ENCODE peak calls at places on chromosomes 4 and X, in four cellular contexts. One of them, this sample, is unnamed.

GRCh38 chrX:154799554-154800348 is 5.5 kb downstream of the MPP1 start:
- DNase-seq in HFF-Myc: no peak
- DNase-seq in CD4-positive, alpha-beta T cell: no peak
- DNase-seq in kidney: no peak
- DNase-seq in this sample: no peak

GRCh38 chrX:141405878-141406492 is 163.7 kb upstream of the SPANXC start:
- DNase-seq in HFF-Myc: peak; percentile 41
- DNase-seq in CD4-positive, alpha-beta T cell: no peak
- DNase-seq in kidney: no peak
- DNase-seq in this sample: no peak

GRCh38 chrX:2549874-2550273 is 49.1 kb upstream of the DHRSX start:
- DNase-seq in HFF-Myc: no peak
- DNase-seq in CD4-positive, alpha-beta T cell: no peak
- DNase-seq in kidney: no peak
- DNase-seq in this sample: no peak

GRCh38 chr4:57193996-57194675 is 84.0 kb upstream of the IGFBP7 start:
- DNase-seq in HFF-Myc: no peak
- DNase-seq in CD4-positive, alpha-beta T cell: no peak
- DNase-seq in kidney: peak; percentile 72
- DNase-seq in this sample: no peak

GRCh38 chrX:136589966-136590365 is 58.0 kb downstream of the VGLL1 start:
- DNase-seq in HFF-Myc: no peak
- DNase-seq in CD4-positive, alpha-beta T cell: no peak
- DNase-seq in kidney: no peak
- DNase-seq in this sample: no peak

GRCh38 chrX:63387411-63387810 is 36.3 kb upstream of the SPIN4 start:
- DNase-seq in HFF-Myc: no peak
- DNase-seq in CD4-positive, alpha-beta T cell: no peak
- DNase-seq in kidney: no peak
- DNase-seq in this sample: no peak

GRCh38 chr4:71247706-71248105 is 91.1 kb upstream of the SLC4A4 start:
- DNase-seq in HFF-Myc: no peak
- DNase-seq in CD4-positive, alpha-beta T cell: no peak
- DNase-seq in kidney: no peak
- DNase-seq in this sample: no peak

GRCh38 chrX:68084765-68085164 is 348.5 kb downstream of the OPHN1 start:
- DNase-seq in HFF-Myc: peak; percentile 4
- DNase-seq in CD4-positive, alpha-beta T cell: no peak
- DNase-seq in kidney: no peak
- DNase-seq in this sample: no peak

GRCh38 chrX:2610246-2611170 is 80.6 kb upstream of the CD99 start:
- DNase-seq in HFF-Myc: no peak
- DNase-seq in CD4-positive, alpha-beta T cell: no peak
- DNase-seq in kidney: no peak
- DNase-seq in this sample: no peak

GRCh38 chrX:10619311-10620015 is 922 bp downstream of the MID1 start:
- DNase-seq in HFF-Myc: no peak
- DNase-seq in CD4-positive, alpha-beta T cell: no peak
- DNase-seq in kidney: no peak
- DNase-seq in this sample: no peak

GRCh38 chrX:3743821-3744439 is 30.5 kb upstream of the PRKX start:
- DNase-seq in HFF-Myc: no peak
- DNase-seq in CD4-positive, alpha-beta T cell: peak; percentile 36
- DNase-seq in kidney: no peak
- DNase-seq in this sample: no peak

GRCh38 chrX:128020701-128021100 is 31.5 kb downstream of the ACTRT1 start:
- DNase-seq in HFF-Myc: no peak
- DNase-seq in CD4-positive, alpha-beta T cell: no peak
- DNase-seq in kidney: no peak
- DNase-seq in this sample: no peak

GRCh38 chr4:31237242-31237641 is 517.1 kb downstream of the PCDH7 start:
- DNase-seq in HFF-Myc: no peak
- DNase-seq in CD4-positive, alpha-beta T cell: no peak
- DNase-seq in kidney: no peak
- DNase-seq in this sample: no peak

GRCh38 chr4:112327950-112328349 is 30.8 kb downstream of the ALPK1 start:
- DNase-seq in HFF-Myc: peak; percentile 17
- DNase-seq in CD4-positive, alpha-beta T cell: no peak
- DNase-seq in kidney: no peak
- DNase-seq in this sample: no peak

GRCh38 chr4:54539500-54540029 is 118.2 kb upstream of the KIT start:
- DNase-seq in HFF-Myc: no peak
- DNase-seq in CD4-positive, alpha-beta T cell: no peak
- DNase-seq in kidney: peak; percentile 86
- DNase-seq in this sample: no peak

GRCh38 chrX:16075087-16075486 is 48.3 kb upstream of the GRPR start:
- DNase-seq in HFF-Myc: no peak
- DNase-seq in CD4-positive, alpha-beta T cell: no peak
- DNase-seq in kidney: no peak
- DNase-seq in this sample: no peak

GRCh38 chr4:88523325-88524129 is at the start of gene PYURF:
- DNase-seq in HFF-Myc: peak; percentile 68
- DNase-seq in CD4-positive, alpha-beta T cell: peak; percentile 73
- DNase-seq in kidney: peak; percentile 98
- DNase-seq in this sample: peak; percentile 72

GRCh38 chr4:133865606-133866327 is 335.8 kb downstream of the PABPC4L start:
- DNase-seq in HFF-Myc: peak; percentile 72
- DNase-seq in CD4-positive, alpha-beta T cell: no peak
- DNase-seq in kidney: no peak
- DNase-seq in this sample: no peak

GRCh38 chr4:113921089-113921842 is 58.2 kb downstream of the ARSJ start:
- DNase-seq in HFF-Myc: no peak
- DNase-seq in CD4-positive, alpha-beta T cell: no peak
- DNase-seq in kidney: no peak
- DNase-seq in this sample: no peak

GRCh38 chr4:44448548-44449443 is at the start of gene KCTD8:
- DNase-seq in HFF-Myc: peak; percentile 12
- DNase-seq in CD4-positive, alpha-beta T cell: peak; percentile 24
- DNase-seq in kidney: peak; percentile 90
- DNase-seq in this sample: peak; percentile 42

GRCh38 chr4:89253306-89253705 is 54.3 kb downstream of the GPRIN3 start:
- DNase-seq in HFF-Myc: no peak
- DNase-seq in CD4-positive, alpha-beta T cell: no peak
- DNase-seq in kidney: no peak
- DNase-seq in this sample: no peak

GRCh38 chr4:80265571-80266266 is 745 bp upstream of the FGF5 start:
- DNase-seq in HFF-Myc: no peak
- DNase-seq in CD4-positive, alpha-beta T cell: no peak
- DNase-seq in kidney: no peak
- DNase-seq in this sample: no peak

GRCh38 chr4:64409300-64409699 is at the start of gene TECRL:
- DNase-seq in HFF-Myc: no peak
- DNase-seq in CD4-positive, alpha-beta T cell: no peak
- DNase-seq in kidney: no peak
- DNase-seq in this sample: no peak

GRCh38 chr4:147854154-147854553 is 122.3 kb downstream of the ARHGAP10 start:
- DNase-seq in HFF-Myc: no peak
- DNase-seq in CD4-positive, alpha-beta T cell: no peak
- DNase-seq in kidney: no peak
- DNase-seq in this sample: no peak

GRCh38 chr4:157204634-157205244 is 15.8 kb upstream of the GRIA2 start:
- DNase-seq in HFF-Myc: no peak
- DNase-seq in CD4-positive, alpha-beta T cell: no peak
- DNase-seq in kidney: peak; percentile 65
- DNase-seq in this sample: no peak
- TF ChIP-seq CTCF in HFF-Myc: peak; percentile 63
- TF ChIP-seq CTCF in CD4-positive, alpha-beta T cell: no peak
- TF ChIP-seq CTCF in kidney: peak; percentile 30
- TF ChIP-seq CTCF in this sample: no peak

GRCh38 chrX:120308558-120308957 is 2.7 kb downstream of the TMEM255A start:
- DNase-seq in HFF-Myc: no peak
- DNase-seq in CD4-positive, alpha-beta T cell: no peak
- DNase-seq in kidney: no peak
- DNase-seq in this sample: no peak
- TF ChIP-seq CTCF in HFF-Myc: no peak
- TF ChIP-seq CTCF in CD4-positive, alpha-beta T cell: no peak
- TF ChIP-seq CTCF in kidney: no peak
- TF ChIP-seq CTCF in this sample: no peak

GRCh38 chr4:96352051-96352517 is 512.2 kb downstream of the PDHA2 start:
- DNase-seq in HFF-Myc: no peak
- DNase-seq in CD4-positive, alpha-beta T cell: no peak
- DNase-seq in kidney: no peak
- DNase-seq in this sample: no peak
- TF ChIP-seq CTCF in HFF-Myc: no peak
- TF ChIP-seq CTCF in CD4-positive, alpha-beta T cell: no peak
- TF ChIP-seq CTCF in kidney: no peak
- TF ChIP-seq CTCF in this sample: no peak

DNA sequence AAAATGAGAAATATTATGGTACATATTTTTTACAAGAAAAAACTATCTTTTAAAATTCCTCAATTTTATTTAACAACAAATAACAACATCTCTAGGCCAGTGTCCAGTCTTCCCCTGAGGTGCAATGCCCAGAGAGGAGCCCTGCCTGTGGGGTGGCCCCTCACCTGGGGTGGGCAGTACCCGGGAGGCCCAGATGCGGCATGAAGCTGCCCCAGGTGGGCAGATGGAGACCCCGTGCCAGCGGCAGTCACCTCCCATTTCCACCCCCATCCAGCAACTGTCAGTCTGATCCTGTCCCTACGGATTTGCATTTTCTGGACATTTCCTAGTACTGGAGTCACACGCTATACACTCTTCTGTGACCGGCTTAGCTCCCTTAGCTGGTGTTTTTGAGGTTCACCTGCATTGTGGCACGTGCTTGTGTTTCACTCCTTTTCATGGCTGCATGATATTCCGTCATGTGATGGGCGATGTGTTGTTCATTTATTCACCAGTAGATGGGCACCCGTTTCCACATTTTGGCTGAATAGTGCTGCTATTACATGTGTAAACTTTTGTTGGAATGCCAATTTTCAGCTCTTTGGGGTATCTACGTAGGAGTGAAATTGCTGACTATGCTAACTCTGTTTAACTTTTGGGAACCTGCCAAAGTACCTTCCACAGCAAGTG is 11.9 kb upstream of the MAEA start:
- DNase-seq in HFF-Myc: no peak
- DNase-seq in CD4-positive, alpha-beta T cell: no peak
- DNase-seq in kidney: peak; percentile 59
- DNase-seq in this sample: no peak
- TF ChIP-seq CTCF in HFF-Myc: peak; percentile 16
- TF ChIP-seq CTCF in CD4-positive, alpha-beta T cell: no peak
- TF ChIP-seq CTCF in kidney: no peak
- TF ChIP-seq CTCF in this sample: no peak

DNA sequence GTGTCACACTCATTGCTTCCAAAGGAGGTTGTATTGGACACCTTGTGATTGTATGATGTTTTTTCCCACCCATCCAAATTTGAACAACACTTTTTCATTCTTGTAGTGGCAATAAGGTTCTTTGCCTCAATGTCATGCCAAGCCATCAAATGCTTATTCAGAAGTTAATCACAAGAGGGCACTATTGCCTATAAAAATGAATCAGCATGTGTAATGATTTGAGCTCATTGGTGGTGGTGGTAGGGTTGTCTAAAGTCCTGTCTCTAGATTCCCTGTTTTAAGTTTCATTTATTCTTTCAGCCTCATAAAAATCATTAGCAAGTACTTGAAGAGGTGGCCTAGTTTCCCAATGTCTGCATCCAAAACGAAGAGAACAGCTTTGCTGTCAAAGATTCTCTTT is 37.0 kb downstream of the IRS4 start:
- DNase-seq in HFF-Myc: peak; percentile 3
- DNase-seq in CD4-positive, alpha-beta T cell: no peak
- DNase-seq in kidney: no peak
- DNase-seq in this sample: no peak
- TF ChIP-seq CTCF in HFF-Myc: peak; percentile 6
- TF ChIP-seq CTCF in CD4-positive, alpha-beta T cell: no peak
- TF ChIP-seq CTCF in kidney: peak; percentile 30
- TF ChIP-seq CTCF in this sample: no peak

GRCh38 chrX:115966920-115967319 is 203.6 kb upstream of the AGTR2 start:
- DNase-seq in HFF-Myc: no peak
- DNase-seq in CD4-positive, alpha-beta T cell: no peak
- DNase-seq in kidney: no peak
- DNase-seq in this sample: no peak

GRCh38 chrX:115970718-115971117 is 199.8 kb upstream of the AGTR2 start:
- DNase-seq in HFF-Myc: no peak
- DNase-seq in CD4-positive, alpha-beta T cell: no peak
- DNase-seq in kidney: no peak
- DNase-seq in this sample: no peak

GRCh38 chrX:115972717-115973116 is 197.8 kb upstream of the AGTR2 start:
- DNase-seq in HFF-Myc: no peak
- DNase-seq in CD4-positive, alpha-beta T cell: no peak
- DNase-seq in kidney: no peak
- DNase-seq in this sample: no peak

GRCh38 chrX:115968436-115969252 is 201.9 kb upstream of the AGTR2 start:
- DNase-seq in HFF-Myc: no peak
- DNase-seq in CD4-positive, alpha-beta T cell: no peak
- DNase-seq in kidney: peak; percentile 74
- DNase-seq in this sample: no peak
- TF ChIP-seq CTCF in HFF-Myc: peak; percentile 16
- TF ChIP-seq CTCF in CD4-positive, alpha-beta T cell: no peak
- TF ChIP-seq CTCF in kidney: no peak
- TF ChIP-seq CTCF in this sample: no peak

This sample was measured in activated B cell treated with CpG ODN at 0.5 μM for 24 hours.